ENCODE peak calls at places on chromosomes 12 and 14, in nine cellular contexts. One of them, this sample, is unnamed.
A peak's percentile ranks its signal among the peaks of the same experiment; 100 is the strongest.

GRCh38 chr12:16499617-16500016 is 106.3 kb downstream of the LMO3 start:
- DNase-seq in neural crest cell: no peak
- DNase-seq in HCT116: no peak
- DNase-seq in glutamatergic neuron: no peak
- DNase-seq in fibroblast of pulmonary artery: peak; percentile 24
- DNase-seq in colonic mucosa: no peak
- DNase-seq in omental fat pad: no peak
- DNase-seq in IMR-90: no peak
- DNase-seq in GM06990: no peak
- DNase-seq in this sample: no peak

GRCh38 chr12:89160716-89161123 is 191.6 kb downstream of the DUSP6 start:
- DNase-seq in HCT116: no peak
- DNase-seq in neural crest cell: no peak
- DNase-seq in IMR-90: peak; percentile 88
- DNase-seq in colonic mucosa: peak; percentile 40
- DNase-seq in GM06990: no peak
- DNase-seq in glutamatergic neuron: no peak
- DNase-seq in fibroblast of pulmonary artery: peak; percentile 70
- DNase-seq in omental fat pad: peak; percentile 40
- DNase-seq in this sample: peak; percentile 56

GRCh38 chr12:113061061-113061694 is 4.6 kb downstream of the DTX1 start:
- DNase-seq in omental fat pad: no peak
- DNase-seq in colonic mucosa: no peak
- DNase-seq in neural crest cell: no peak
- DNase-seq in IMR-90: no peak
- DNase-seq in glutamatergic neuron: no peak
- DNase-seq in GM06990: no peak
- DNase-seq in fibroblast of pulmonary artery: no peak
- DNase-seq in HCT116: no peak
- DNase-seq in this sample: no peak

GRCh38 chr12:51818567-51819300 is 29.8 kb downstream of the FIGNL2 start:
- DNase-seq in neural crest cell: no peak
- DNase-seq in IMR-90: peak; percentile 73
- DNase-seq in omental fat pad: no peak
- DNase-seq in glutamatergic neuron: no peak
- DNase-seq in colonic mucosa: no peak
- DNase-seq in fibroblast of pulmonary artery: peak; percentile 66
- DNase-seq in HCT116: no peak
- DNase-seq in GM06990: no peak
- DNase-seq in this sample: no peak

GRCh38 chr12:1847411-1847810 is 27.0 kb downstream of the LRTM2 start:
- DNase-seq in IMR-90: no peak
- DNase-seq in HCT116: no peak
- DNase-seq in glutamatergic neuron: peak; percentile 6
- DNase-seq in neural crest cell: no peak
- DNase-seq in GM06990: no peak
- DNase-seq in colonic mucosa: no peak
- DNase-seq in omental fat pad: no peak
- DNase-seq in fibroblast of pulmonary artery: no peak
- DNase-seq in this sample: no peak

GRCh38 chr14:68667313-68667791 is 125.5 kb downstream of the ZFP36L1 start:
- DNase-seq in GM06990: no peak
- DNase-seq in neural crest cell: no peak
- DNase-seq in glutamatergic neuron: no peak
- DNase-seq in colonic mucosa: no peak
- DNase-seq in fibroblast of pulmonary artery: peak; percentile 45
- DNase-seq in IMR-90: peak; percentile 64
- DNase-seq in omental fat pad: no peak
- DNase-seq in HCT116: no peak
- DNase-seq in this sample: no peak

GRCh38 chr14:66360526-66360925 is 125.6 kb upstream of the CCDC196 start:
- DNase-seq in omental fat pad: no peak
- DNase-seq in neural crest cell: no peak
- DNase-seq in GM06990: no peak
- DNase-seq in IMR-90: no peak
- DNase-seq in fibroblast of pulmonary artery: no peak
- DNase-seq in glutamatergic neuron: no peak
- DNase-seq in colonic mucosa: no peak
- DNase-seq in HCT116: no peak
- DNase-seq in this sample: no peak

GRCh38 chr12:44459569-44459968 is 416.5 kb downstream of the NELL2 start:
- DNase-seq in fibroblast of pulmonary artery: no peak
- DNase-seq in HCT116: no peak
- DNase-seq in GM06990: no peak
- DNase-seq in IMR-90: no peak
- DNase-seq in omental fat pad: no peak
- DNase-seq in neural crest cell: no peak
- DNase-seq in glutamatergic neuron: no peak
- DNase-seq in colonic mucosa: no peak
- DNase-seq in this sample: no peak

GRCh38 chr12:39144613-39145061 is 239.2 kb upstream of the CPNE8 start:
- DNase-seq in omental fat pad: no peak
- DNase-seq in neural crest cell: no peak
- DNase-seq in colonic mucosa: no peak
- DNase-seq in GM06990: no peak
- DNase-seq in IMR-90: no peak
- DNase-seq in glutamatergic neuron: peak; percentile 17
- DNase-seq in HCT116: no peak
- DNase-seq in fibroblast of pulmonary artery: no peak
- DNase-seq in this sample: no peak

GRCh38 chr12:127760996-127761395 is 506.0 kb upstream of the TMEM132C start:
- DNase-seq in GM06990: no peak
- DNase-seq in omental fat pad: no peak
- DNase-seq in IMR-90: no peak
- DNase-seq in neural crest cell: no peak
- DNase-seq in colonic mucosa: no peak
- DNase-seq in HCT116: no peak
- DNase-seq in glutamatergic neuron: no peak
- DNase-seq in fibroblast of pulmonary artery: no peak
- DNase-seq in this sample: no peak

GRCh38 chr14:102248121-102248520 is 56.8 kb downstream of the MOK start:
- DNase-seq in HCT116: no peak
- DNase-seq in colonic mucosa: no peak
- DNase-seq in neural crest cell: no peak
- DNase-seq in GM06990: no peak
- DNase-seq in glutamatergic neuron: no peak
- DNase-seq in omental fat pad: no peak
- DNase-seq in IMR-90: peak; percentile 20
- DNase-seq in fibroblast of pulmonary artery: no peak
- DNase-seq in this sample: no peak

GRCh38 chr12:85834378-85834777 is 1.8 kb downstream of the RASSF9 start:
- DNase-seq in colonic mucosa: no peak
- DNase-seq in HCT116: no peak
- DNase-seq in IMR-90: no peak
- DNase-seq in omental fat pad: no peak
- DNase-seq in fibroblast of pulmonary artery: no peak
- DNase-seq in glutamatergic neuron: no peak
- DNase-seq in GM06990: no peak
- DNase-seq in neural crest cell: no peak
- DNase-seq in this sample: no peak

GRCh38 chr12:132238487-132239248 is 90.7 kb downstream of the GALNT9 start:
- DNase-seq in HCT116: no peak
- DNase-seq in neural crest cell: no peak
- DNase-seq in GM06990: no peak
- DNase-seq in glutamatergic neuron: peak; percentile 67
- DNase-seq in omental fat pad: no peak
- DNase-seq in colonic mucosa: no peak
- DNase-seq in fibroblast of pulmonary artery: peak; percentile 14
- DNase-seq in IMR-90: no peak
- DNase-seq in this sample: peak; percentile 38

GRCh38 chr12:122203301-122203967 is at the start of gene B3GNT4:
- DNase-seq in neural crest cell: no peak
- DNase-seq in GM06990: peak; percentile 53
- DNase-seq in fibroblast of pulmonary artery: peak; percentile 49
- DNase-seq in HCT116: peak; percentile 32
- DNase-seq in IMR-90: peak; percentile 26
- DNase-seq in omental fat pad: no peak
- DNase-seq in glutamatergic neuron: peak; percentile 66
- DNase-seq in colonic mucosa: peak; percentile 83
- DNase-seq in this sample: peak; percentile 75

GRCh38 chr14:50040401-50040775 is 76.0 kb downstream of the VCPKMT start:
- DNase-seq in omental fat pad: no peak
- DNase-seq in GM06990: no peak
- DNase-seq in fibroblast of pulmonary artery: peak; percentile 70
- DNase-seq in glutamatergic neuron: no peak
- DNase-seq in neural crest cell: no peak
- DNase-seq in colonic mucosa: no peak
- DNase-seq in HCT116: no peak
- DNase-seq in IMR-90: peak; percentile 86
- DNase-seq in this sample: peak; percentile 57

GRCh38 chr12:46886541-46887041 is 60.8 kb upstream of the SLC38A4 start:
- DNase-seq in IMR-90: peak; percentile 51
- DNase-seq in colonic mucosa: no peak
- DNase-seq in omental fat pad: no peak
- DNase-seq in neural crest cell: no peak
- DNase-seq in GM06990: no peak
- DNase-seq in glutamatergic neuron: no peak
- DNase-seq in HCT116: no peak
- DNase-seq in fibroblast of pulmonary artery: peak; percentile 11
- DNase-seq in this sample: no peak

GRCh38 chr12:65590318-65590717 is 234.0 kb upstream of the HMGA2 start:
- DNase-seq in glutamatergic neuron: no peak
- DNase-seq in omental fat pad: no peak
- DNase-seq in GM06990: no peak
- DNase-seq in IMR-90: no peak
- DNase-seq in colonic mucosa: no peak
- DNase-seq in HCT116: no peak
- DNase-seq in fibroblast of pulmonary artery: no peak
- DNase-seq in neural crest cell: no peak
- DNase-seq in this sample: no peak

GRCh38 chr12:12776261-12776660 is 9.2 kb upstream of the APOLD1 start:
- DNase-seq in colonic mucosa: peak; percentile 71
- DNase-seq in GM06990: no peak
- DNase-seq in IMR-90: peak; percentile 23
- DNase-seq in fibroblast of pulmonary artery: peak; percentile 64
- DNase-seq in glutamatergic neuron: no peak
- DNase-seq in omental fat pad: no peak
- DNase-seq in neural crest cell: no peak
- DNase-seq in HCT116: no peak
- DNase-seq in this sample: no peak

GRCh38 chr14:104803280-104803915 is 2.5 kb downstream of the ZBTB42 start:
- DNase-seq in glutamatergic neuron: peak; percentile 36
- DNase-seq in HCT116: no peak
- DNase-seq in GM06990: no peak
- DNase-seq in omental fat pad: no peak
- DNase-seq in colonic mucosa: no peak
- DNase-seq in neural crest cell: no peak
- DNase-seq in IMR-90: no peak
- DNase-seq in fibroblast of pulmonary artery: no peak
- DNase-seq in this sample: no peak
- TF ChIP-seq CTCF in glutamatergic neuron: no peak
- TF ChIP-seq CTCF in HCT116: no peak
- TF ChIP-seq CTCF in GM06990: no peak
- TF ChIP-seq CTCF in omental fat pad: no peak
- TF ChIP-seq CTCF in colonic mucosa: no peak
- TF ChIP-seq CTCF in neural crest cell: no peak
- TF ChIP-seq CTCF in IMR-90: no peak
- TF ChIP-seq CTCF in fibroblast of pulmonary artery: no peak
- TF ChIP-seq CTCF in this sample: no peak

GRCh38 chr12:67666605-67667004 is 18.1 kb downstream of the DYRK2 start:
- DNase-seq in IMR-90: no peak
- DNase-seq in fibroblast of pulmonary artery: no peak
- DNase-seq in colonic mucosa: no peak
- DNase-seq in glutamatergic neuron: no peak
- DNase-seq in HCT116: no peak
- DNase-seq in GM06990: no peak
- DNase-seq in neural crest cell: no peak
- DNase-seq in omental fat pad: no peak
- DNase-seq in this sample: no peak
- TF ChIP-seq CTCF in IMR-90: no peak
- TF ChIP-seq CTCF in fibroblast of pulmonary artery: no peak
- TF ChIP-seq CTCF in colonic mucosa: no peak
- TF ChIP-seq CTCF in glutamatergic neuron: no peak
- TF ChIP-seq CTCF in HCT116: no peak
- TF ChIP-seq CTCF in GM06990: no peak
- TF ChIP-seq CTCF in neural crest cell: no peak
- TF ChIP-seq CTCF in omental fat pad: no peak
- TF ChIP-seq CTCF in this sample: no peak

DNA sequence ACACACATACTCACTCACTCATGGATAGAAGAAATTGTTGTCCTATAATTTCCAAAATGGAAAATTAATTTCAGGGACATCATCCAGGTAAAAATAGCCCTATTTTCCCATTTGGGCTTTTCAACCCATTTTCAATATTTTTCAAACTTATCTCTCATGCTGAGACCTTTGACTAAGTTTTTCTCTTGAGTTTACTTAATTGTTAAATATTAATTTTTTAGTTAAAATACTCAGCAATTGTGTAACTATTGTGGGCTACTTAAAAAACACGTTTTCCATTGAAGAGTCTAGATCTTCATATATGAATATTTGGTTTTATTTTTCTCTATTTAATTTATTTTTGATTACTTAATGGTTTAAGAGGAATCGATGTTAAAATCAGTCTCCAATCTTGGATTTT is 14.2 kb upstream of the TAS2R43 start:
- DNase-seq in neural crest cell: no peak
- DNase-seq in IMR-90: no peak
- DNase-seq in omental fat pad: no peak
- DNase-seq in fibroblast of pulmonary artery: no peak
- DNase-seq in colonic mucosa: no peak
- DNase-seq in glutamatergic neuron: no peak
- DNase-seq in GM06990: no peak
- DNase-seq in HCT116: no peak
- DNase-seq in this sample: no peak
- TF ChIP-seq CTCF in neural crest cell: no peak
- TF ChIP-seq CTCF in IMR-90: no peak
- TF ChIP-seq CTCF in omental fat pad: no peak
- TF ChIP-seq CTCF in fibroblast of pulmonary artery: no peak
- TF ChIP-seq CTCF in colonic mucosa: no peak
- TF ChIP-seq CTCF in glutamatergic neuron: no peak
- TF ChIP-seq CTCF in GM06990: no peak
- TF ChIP-seq CTCF in HCT116: no peak
- TF ChIP-seq CTCF in this sample: no peak

GRCh38 chr12:41514907-41515306 is 326.8 kb downstream of the PDZRN4 start:
- DNase-seq in neural crest cell: no peak
- DNase-seq in GM06990: no peak
- DNase-seq in HCT116: peak; percentile 2
- DNase-seq in IMR-90: no peak
- DNase-seq in colonic mucosa: no peak
- DNase-seq in glutamatergic neuron: no peak
- DNase-seq in omental fat pad: no peak
- DNase-seq in fibroblast of pulmonary artery: no peak
- DNase-seq in this sample: peak; percentile 6
- TF ChIP-seq CTCF in neural crest cell: peak; percentile 32
- TF ChIP-seq CTCF in GM06990: peak; percentile 31
- TF ChIP-seq CTCF in HCT116: no peak
- TF ChIP-seq CTCF in IMR-90: no peak
- TF ChIP-seq CTCF in colonic mucosa: no peak
- TF ChIP-seq CTCF in glutamatergic neuron: no peak
- TF ChIP-seq CTCF in omental fat pad: no peak
- TF ChIP-seq CTCF in fibroblast of pulmonary artery: peak; percentile 22
- TF ChIP-seq CTCF in this sample: no peak

This sample was measured in activated CD8-positive, alpha-beta T cell treated with anti-CD3 and anti-CD28 coated beads for 36 hours.